ENCODE peak calls at places on chromosome 17, in six cellular contexts. Z is cardiac fibroblast, G is brain microvascular endothelial cell, T is fibroblast of pulmonary artery, N is choroid plexus epithelial cell, A is astrocyte of the cerebellum. K is an unnamed sample.

GRCh38 chr17:36534117-36534880 is at the start of gene MYO19:
- DNase-seq in Z (peak; percentile 57), G (peak; percentile 33), T (peak; percentile 47), N (peak; percentile 59), A (no peak), K (no peak)

GRCh38 chr17:61467416-61468262 is 15.4 kb downstream of the TBX4 start:
- DNase-seq in Z (peak; percentile 45), G (peak; percentile 28), T (peak; percentile 46), N (peak; percentile 56), A (no peak), K (no peak)

GRCh38 chr17:29825604-29826003 is 104.4 kb downstream of the SSH2 start:
- DNase-seq in Z (no peak), G (no peak), T (no peak), N (no peak), A (no peak), K (no peak)

GRCh38 chr17:48195910-48196309 is 88.3 kb downstream of the SNX11 start:
- DNase-seq in Z (no peak), G (no peak), T (no peak), N (no peak), A (no peak), K (no peak)

GRCh38 chr17:2056221-2057129 is 1.6 kb downstream of the HIC1 start:
- DNase-seq in Z (peak; percentile 72), G (peak; percentile 27), T (peak; percentile 72), N (peak; percentile 79), A (no peak), K (no peak)

GRCh38 chr17:12342609-12343248 is 322.1 kb downstream of the MAP2K4 start:
- DNase-seq in Z (peak; percentile 51), G (peak; percentile 16), T (peak; percentile 3), N (peak; percentile 45), A (no peak), K (no peak)

GRCh38 chr17:3256575-3256974 is 41.6 kb downstream of the OR3A1 start:
- DNase-seq in Z (no peak), G (no peak), T (no peak), N (no peak), A (no peak), K (no peak)

GRCh38 chr17:781920-782731 is at the start of the genes GLOD4 and MRM3:
- DNase-seq in Z (peak; percentile 87), G (peak; percentile 88), T (peak; percentile 90), N (peak; percentile 88), A (peak; percentile 66), K (no peak)

GRCh38 chr17:3802461-3803307 is 1.7 kb upstream of the ITGAE start:
- DNase-seq in Z (peak; percentile 85), G (peak; percentile 75), T (peak; percentile 84), N (peak; percentile 93), A (peak; percentile 79), K (peak; percentile 62)

GRCh38 chr17:35022536-35023063 is 40.9 kb downstream of the RFFL start:
- DNase-seq in Z (peak; percentile 95), G (peak; percentile 97), T (peak; percentile 93), N (peak; percentile 98), A (peak; percentile 50), K (peak; percentile 74)

GRCh38 chr17:47063475-47063874 is 84.4 kb upstream of the RPRML start:
- DNase-seq in Z (no peak), G (no peak), T (no peak), N (no peak), A (no peak), K (no peak)

GRCh38 chr17:7889166-7889584 is 586 bp downstream of the CHD3 start:
- DNase-seq in Z (peak; percentile 91), G (peak; percentile 70), T (peak; percentile 96), N (peak; percentile 84), A (peak; percentile 70), K (no peak)

GRCh38 chr17:29973005-29973404 is 31.6 kb downstream of the EFCAB5 start:
- DNase-seq in Z (no peak), G (no peak), T (no peak), N (no peak), A (no peak), K (no peak)

GRCh38 chr17:35804658-35805192 is 4.6 kb upstream of the TAF15 start:
- DNase-seq in Z (peak; percentile 95), G (peak; percentile 86), T (peak; percentile 96), N (peak; percentile 98), A (peak; percentile 87), K (peak; percentile 77)

GRCh38 chr17:72189781-72190593 is 69.2 kb downstream of the SOX9 start:
- DNase-seq in Z (no peak), G (no peak), T (peak; percentile 68), N (no peak), A (no peak), K (no peak)

GRCh38 chr17:3794890-3795757 is 5.9 kb downstream of the ITGAE start:
- DNase-seq in Z (peak; percentile 64), G (peak; percentile 87), T (no peak), N (peak; percentile 56), A (no peak), K (no peak)

GRCh38 chr17:79781691-79782575 is 4.0 kb downstream of the CBX2 start:
- DNase-seq in Z (no peak), G (no peak), T (no peak), N (no peak), A (no peak), K (no peak)

GRCh38 chr17:72270530-72270929 is 149.7 kb downstream of the SOX9 start:
- DNase-seq in Z (peak; percentile 6), G (peak; percentile 26), T (peak; percentile 27), N (peak; percentile 38), A (peak; percentile 19), K (no peak)

GRCh38 chr17:3972281-3972731 is 8.1 kb upstream of the ATP2A3 start:
- DNase-seq in Z (no peak), G (no peak), T (no peak), N (no peak), A (no peak), K (no peak)

GRCh38 chr17:69046130-69046807 is 14.5 kb downstream of the ABCA9 start:
- DNase-seq in Z (no peak), G (no peak), T (peak; percentile 35), N (no peak), A (no peak), K (no peak)
- TF ChIP-seq CTCF in Z (no peak), G (no peak), T (no peak), N (no peak), A (no peak), K (no peak)

DNA sequence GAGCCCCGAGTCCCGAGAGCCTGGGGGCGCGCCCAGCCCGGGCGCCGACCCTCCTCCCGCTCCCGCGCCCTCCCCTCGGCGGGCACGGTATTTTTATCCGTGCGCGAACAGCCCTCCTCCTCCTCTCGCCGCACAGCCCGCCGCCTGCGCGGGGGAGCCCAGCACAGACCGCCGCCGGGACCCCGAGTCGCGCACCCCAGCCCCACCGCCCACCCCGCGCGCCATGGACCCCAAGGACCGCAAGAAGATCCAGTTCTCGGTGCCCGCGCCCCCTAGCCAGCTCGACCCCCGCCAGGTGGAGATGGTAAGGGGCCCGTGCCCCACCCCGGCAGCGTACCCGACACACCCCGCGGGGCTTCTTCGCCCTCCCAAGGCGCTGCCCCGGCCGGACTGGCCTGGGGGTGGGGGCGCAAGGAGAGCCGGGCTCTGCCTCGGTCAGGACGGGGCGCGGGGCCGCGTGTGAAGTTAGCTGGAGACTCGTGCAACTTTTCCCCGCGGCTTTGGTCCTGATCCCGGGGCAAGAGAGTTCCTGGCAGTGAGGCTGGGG is 491 bp downstream of the PPP1R1B start:
- DNase-seq in Z (no peak), G (no peak), T (no peak), N (no peak), A (no peak), K (no peak)
- H3K4me3 ChIP-seq in Z (no peak overlapping the region), G (no peak overlapping the region), T (no peak overlapping the region), N (peak overlapping the region; percentile 41), A (peak overlapping the region; percentile 36), K (peak overlapping the region; percentile 30)

DNA sequence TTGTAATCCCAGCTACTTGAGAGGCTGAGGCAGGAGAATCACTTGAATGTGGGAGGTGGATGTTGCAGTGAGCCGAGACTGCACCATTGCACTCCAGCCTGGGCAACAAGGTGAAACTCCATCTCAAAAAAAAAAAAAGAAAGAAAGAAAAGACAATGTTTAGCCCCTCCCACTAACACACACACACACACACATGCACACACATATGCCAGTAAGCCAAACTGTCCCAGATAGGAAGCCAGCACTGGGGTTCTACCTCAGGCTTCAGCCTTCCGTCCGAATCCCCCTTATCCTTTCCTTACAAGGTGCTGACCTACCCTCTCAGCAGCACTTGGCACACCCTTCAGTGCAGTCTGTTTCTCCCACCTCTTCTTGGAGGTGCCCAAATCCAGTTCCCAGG is 8.7 kb upstream of the KCNH6 start:
- DNase-seq in Z (no peak), G (no peak), T (no peak), N (no peak), A (no peak), K (no peak)
- TF ChIP-seq CTCF in Z (no peak), G (no peak), T (no peak), N (no peak), A (no peak), K (no peak)

GRCh38 chr17:77742579-77742978 is 215.9 kb upstream of the TNRC6C start:
- DNase-seq in Z (no peak), G (no peak), T (no peak), N (no peak), A (no peak), K (no peak)

GRCh38 chr17:77744268-77744988 is 214.1 kb upstream of the TNRC6C start:
- DNase-seq in Z (no peak), G (no peak), T (no peak), N (no peak), A (no peak), K (no peak)

GRCh38 chr17:77738666-77739531 is 219.6 kb upstream of the TNRC6C start:
- DNase-seq in Z (peak; percentile 2), G (no peak), T (peak; percentile 26), N (no peak), A (no peak), K (no peak)

GRCh38 chr17:77740481-77740880 is 218.0 kb upstream of the TNRC6C start:
- DNase-seq in Z (no peak), G (no peak), T (no peak), N (no peak), A (no peak), K (no peak)

DNA sequence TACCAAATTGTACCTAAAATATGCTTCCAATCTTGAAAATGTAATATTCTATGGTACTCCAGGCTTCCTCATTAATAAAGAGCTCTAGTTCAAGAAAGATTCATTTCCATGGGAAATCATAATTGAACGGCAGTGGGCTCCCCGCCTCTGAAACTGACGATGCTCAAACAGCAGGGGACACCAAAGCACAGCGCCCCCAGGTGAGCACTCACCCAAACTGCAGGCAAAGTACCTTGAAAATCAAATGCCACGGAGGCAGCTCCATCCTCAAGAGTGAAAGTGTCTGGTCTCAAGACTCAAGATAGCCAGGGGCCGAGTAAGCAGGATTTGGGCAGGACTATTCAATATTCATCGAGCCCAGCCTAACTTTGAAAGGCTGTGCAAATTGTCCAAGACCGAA is 217.4 kb upstream of the TNRC6C start:
- DNase-seq in Z (no peak), G (no peak), T (no peak), N (no peak), A (no peak), K (no peak)
- H3K4me3 ChIP-seq in Z (no peak overlapping the region), G (no peak overlapping the region), T (no peak overlapping the region), N (no peak overlapping the region), A (no peak overlapping the region), K (no peak overlapping the region)